ENCODE peak calls at places on chromosomes 7 and 10, in eight cellular contexts. One of them, this sample, is unnamed.

GRCh38 chr10:6722616-6723004 is 142.5 kb upstream of the PRKCQ start:
- DNase-seq in testis: no peak
- DNase-seq in ovary: no peak
- DNase-seq in A549: peak; percentile 46
- DNase-seq in tibial nerve: no peak
- DNase-seq in HCT116: peak; percentile 16
- DNase-seq in body of pancreas: no peak
- DNase-seq in sigmoid colon: no peak
- DNase-seq in this sample: no peak

GRCh38 chr7:141071855-141072547 is 1.9 kb upstream of the TMEM178B start:
- DNase-seq in testis: no peak
- DNase-seq in ovary: no peak
- DNase-seq in A549: no peak
- DNase-seq in tibial nerve: no peak
- DNase-seq in HCT116: no peak
- DNase-seq in body of pancreas: no peak
- DNase-seq in sigmoid colon: no peak
- DNase-seq in this sample: no peak

GRCh38 chr10:90288403-90288933 is 569.4 kb downstream of the HTR7 start:
- DNase-seq in testis: no peak
- DNase-seq in ovary: no peak
- DNase-seq in A549: no peak
- DNase-seq in tibial nerve: no peak
- DNase-seq in HCT116: peak; percentile 10
- DNase-seq in body of pancreas: no peak
- DNase-seq in sigmoid colon: no peak
- DNase-seq in this sample: no peak

GRCh38 chr7:11082552-11083213 is 109.0 kb downstream of the PHF14 start:
- DNase-seq in testis: peak; percentile 43
- DNase-seq in ovary: no peak
- DNase-seq in A549: peak; percentile 90
- DNase-seq in tibial nerve: no peak
- DNase-seq in HCT116: no peak
- DNase-seq in body of pancreas: no peak
- DNase-seq in sigmoid colon: no peak
- DNase-seq in this sample: no peak

GRCh38 chr7:139118803-139119485 is 9.4 kb upstream of the ZC3HAV1 start:
- DNase-seq in testis: no peak
- DNase-seq in ovary: no peak
- DNase-seq in A549: no peak
- DNase-seq in tibial nerve: no peak
- DNase-seq in HCT116: no peak
- DNase-seq in body of pancreas: no peak
- DNase-seq in sigmoid colon: no peak
- DNase-seq in this sample: no peak

GRCh38 chr7:94512735-94513564 is 3.3 kb downstream of the CASD1 start:
- DNase-seq in testis: no peak
- DNase-seq in ovary: no peak
- DNase-seq in A549: no peak
- DNase-seq in tibial nerve: no peak
- DNase-seq in HCT116: no peak
- DNase-seq in body of pancreas: no peak
- DNase-seq in sigmoid colon: no peak
- DNase-seq in this sample: no peak

GRCh38 chr10:7192041-7192440 is 218.8 kb downstream of the SFMBT2 start:
- DNase-seq in testis: no peak
- DNase-seq in ovary: no peak
- DNase-seq in A549: no peak
- DNase-seq in tibial nerve: no peak
- DNase-seq in HCT116: no peak
- DNase-seq in body of pancreas: no peak
- DNase-seq in sigmoid colon: no peak
- DNase-seq in this sample: no peak

GRCh38 chr10:69880301-69881081 is 78.8 kb downstream of the COL13A1 start:
- DNase-seq in testis: no peak
- DNase-seq in ovary: no peak
- DNase-seq in A549: no peak
- DNase-seq in tibial nerve: no peak
- DNase-seq in HCT116: no peak
- DNase-seq in body of pancreas: no peak
- DNase-seq in sigmoid colon: no peak
- DNase-seq in this sample: no peak

GRCh38 chr7:3605222-3605621 is 304.2 kb downstream of the SDK1 start:
- DNase-seq in testis: no peak
- DNase-seq in ovary: no peak
- DNase-seq in A549: no peak
- DNase-seq in tibial nerve: no peak
- DNase-seq in HCT116: no peak
- DNase-seq in body of pancreas: no peak
- DNase-seq in sigmoid colon: no peak
- DNase-seq in this sample: no peak

GRCh38 chr10:119415121-119415520 is 127.4 kb downstream of the RGS10 start:
- DNase-seq in testis: no peak
- DNase-seq in ovary: no peak
- DNase-seq in A549: no peak
- DNase-seq in tibial nerve: no peak
- DNase-seq in HCT116: no peak
- DNase-seq in body of pancreas: no peak
- DNase-seq in sigmoid colon: no peak
- DNase-seq in this sample: no peak

GRCh38 chr7:21318916-21319270 is 109.0 kb upstream of the SP4 start:
- DNase-seq in testis: no peak
- DNase-seq in ovary: no peak
- DNase-seq in A549: no peak
- DNase-seq in tibial nerve: no peak
- DNase-seq in HCT116: no peak
- DNase-seq in body of pancreas: no peak
- DNase-seq in sigmoid colon: no peak
- DNase-seq in this sample: no peak

GRCh38 chr7:100572949-100573675 is 588 bp downstream of the SAP25 start:
- DNase-seq in testis: no peak
- DNase-seq in ovary: no peak
- DNase-seq in A549: no peak
- DNase-seq in tibial nerve: no peak
- DNase-seq in HCT116: no peak
- DNase-seq in body of pancreas: no peak
- DNase-seq in sigmoid colon: no peak
- DNase-seq in this sample: no peak

GRCh38 chr7:100571829-100572116 is 1.9 kb downstream of the SAP25 start:
- DNase-seq in testis: no peak
- DNase-seq in ovary: no peak
- DNase-seq in A549: no peak
- DNase-seq in tibial nerve: no peak
- DNase-seq in HCT116: no peak
- DNase-seq in body of pancreas: no peak
- DNase-seq in sigmoid colon: no peak
- DNase-seq in this sample: peak; percentile 47

GRCh38 chr7:100568936-100569844 is 4.5 kb downstream of the SAP25 start:
- DNase-seq in testis: peak; percentile 86
- DNase-seq in ovary: peak; percentile 73
- DNase-seq in A549: peak; percentile 62
- DNase-seq in tibial nerve: peak; percentile 50
- DNase-seq in HCT116: no peak
- DNase-seq in body of pancreas: peak; percentile 61
- DNase-seq in sigmoid colon: peak; percentile 82
- DNase-seq in this sample: peak; percentile 93

GRCh38 chr7:100572281-100572948 is 1.3 kb downstream of the SAP25 start:
- DNase-seq in testis: no peak
- DNase-seq in ovary: no peak
- DNase-seq in A549: no peak
- DNase-seq in tibial nerve: no peak
- DNase-seq in HCT116: no peak
- DNase-seq in body of pancreas: no peak
- DNase-seq in sigmoid colon: no peak
- DNase-seq in this sample: no peak

DNA sequence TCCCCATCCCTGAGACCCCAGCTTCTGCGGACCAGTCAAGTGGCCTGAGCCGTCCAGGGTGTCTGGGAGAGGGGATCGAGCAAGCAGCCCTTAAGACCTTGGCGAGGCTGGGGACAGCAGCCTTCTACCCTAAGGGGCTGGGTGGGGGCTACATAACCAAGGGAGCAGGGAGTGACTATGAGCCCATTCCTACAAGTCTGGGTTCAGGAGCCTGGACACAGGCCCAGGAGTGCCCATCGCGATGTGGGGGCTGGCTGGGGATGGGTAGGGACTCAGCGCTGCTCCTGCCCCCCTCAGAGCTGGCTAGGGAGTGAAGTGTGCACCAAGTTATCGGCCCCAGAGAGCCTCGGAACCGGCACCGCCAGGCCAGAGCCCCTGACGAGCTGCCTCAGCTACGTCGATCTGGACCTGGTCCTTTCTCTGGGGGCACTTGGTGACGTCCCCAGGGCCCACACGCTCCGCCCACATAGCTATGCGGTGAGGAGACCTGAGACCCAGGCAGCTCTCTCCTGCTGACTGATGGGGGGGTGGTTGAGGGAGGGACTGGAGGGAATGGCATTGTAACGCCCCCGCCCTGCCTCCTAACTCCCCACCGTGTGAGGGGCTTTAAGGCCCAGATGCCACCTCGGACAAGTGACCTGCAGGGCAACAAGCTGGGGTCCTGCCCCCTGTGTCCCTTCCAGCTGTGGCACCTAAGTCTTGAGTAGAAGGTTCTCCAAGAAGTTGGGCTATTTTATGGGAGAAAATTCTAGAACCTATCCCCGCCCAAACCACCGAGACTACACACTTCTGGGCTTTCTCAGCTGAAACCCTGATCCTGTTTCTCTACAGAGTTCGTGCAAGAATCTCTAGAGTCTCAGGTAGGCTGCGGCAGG is 2.5 kb downstream of the SAP25 start:
- DNase-seq in testis: no peak
- DNase-seq in ovary: no peak
- DNase-seq in A549: no peak
- DNase-seq in tibial nerve: no peak
- DNase-seq in HCT116: no peak
- DNase-seq in body of pancreas: no peak
- DNase-seq in sigmoid colon: peak; percentile 67
- DNase-seq in this sample: no peak
- TF ChIP-seq POLR2A in testis: no peak
- TF ChIP-seq POLR2A in ovary: no peak
- TF ChIP-seq POLR2A in A549: no peak
- TF ChIP-seq POLR2A in tibial nerve: no peak
- TF ChIP-seq POLR2A in HCT116: no peak
- TF ChIP-seq POLR2A in body of pancreas: no peak
- TF ChIP-seq POLR2A in sigmoid colon: no peak
- TF ChIP-seq POLR2A in this sample: no peak

DNA sequence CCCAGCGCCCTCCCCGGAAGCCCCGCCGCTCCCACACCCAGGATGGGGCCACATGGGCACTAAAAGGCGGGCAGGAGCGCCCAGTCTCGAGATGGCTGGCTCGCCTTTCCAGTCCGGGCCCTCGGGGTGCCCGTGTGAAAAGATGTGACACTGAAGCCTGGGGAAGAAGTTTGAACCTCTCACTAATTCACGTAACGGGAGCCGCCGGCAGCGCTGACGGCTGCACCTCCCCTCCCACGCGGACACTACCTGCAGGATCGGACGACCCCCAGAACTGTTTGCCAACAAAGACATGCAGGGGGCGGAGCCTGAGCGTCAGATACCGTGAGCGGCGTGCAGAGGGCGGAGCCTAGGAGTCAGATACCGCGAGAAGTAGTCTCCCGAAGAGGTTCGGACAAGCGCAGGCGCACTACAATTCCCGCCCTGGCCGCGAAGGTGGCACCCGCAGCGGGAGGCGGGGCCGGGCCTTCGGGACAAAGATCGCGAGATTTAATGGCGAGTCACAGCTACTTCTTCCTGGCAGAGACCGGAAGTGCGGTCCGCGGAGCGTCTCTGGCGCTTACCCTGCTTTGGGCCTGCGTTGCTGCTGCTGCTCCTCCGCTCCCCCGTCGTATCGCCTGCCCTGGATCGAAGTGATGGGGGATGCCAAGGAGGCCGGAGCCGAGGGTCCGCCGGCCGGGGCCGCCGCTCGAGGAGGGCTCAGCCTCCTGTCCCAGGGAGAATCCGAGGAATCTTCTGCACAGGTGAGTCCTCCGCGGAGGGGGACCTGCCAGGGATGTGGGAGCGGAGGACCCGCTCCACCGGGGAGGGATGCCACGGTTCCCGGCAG is at the start of gene EDRF1:
- DNase-seq in testis: peak; percentile 99
- DNase-seq in ovary: peak; percentile 99
- DNase-seq in A549: peak; percentile 99
- DNase-seq in tibial nerve: peak; percentile 97
- DNase-seq in HCT116: peak; percentile 99
- DNase-seq in body of pancreas: peak; percentile 99
- DNase-seq in sigmoid colon: peak; percentile 99
- DNase-seq in this sample: peak; percentile 98
- TF ChIP-seq CTCF in testis: peak; percentile 5
- TF ChIP-seq CTCF in ovary: peak; percentile 26
- TF ChIP-seq CTCF in A549: no peak
- TF ChIP-seq CTCF in tibial nerve: no peak
- TF ChIP-seq CTCF in HCT116: no peak
- TF ChIP-seq CTCF in body of pancreas: no peak
- TF ChIP-seq CTCF in sigmoid colon: no peak
- TF ChIP-seq CTCF in this sample: no peak

GRCh38 chr7:107169120-107170050 is 582 bp downstream of the HBP1 start:
- DNase-seq in testis: peak; percentile 98
- DNase-seq in ovary: peak; percentile 98
- DNase-seq in A549: peak; percentile 96
- DNase-seq in tibial nerve: peak; percentile 95
- DNase-seq in HCT116: peak; percentile 92
- DNase-seq in body of pancreas: peak; percentile 97
- DNase-seq in sigmoid colon: peak; percentile 99
- DNase-seq in this sample: peak; percentile 99
- TF ChIP-seq POLR2A in testis: no peak
- TF ChIP-seq POLR2A in ovary: peak; percentile 59
- TF ChIP-seq POLR2A in A549: no peak
- TF ChIP-seq POLR2A in tibial nerve: peak; percentile 67
- TF ChIP-seq POLR2A in HCT116: peak; percentile 43
- TF ChIP-seq POLR2A in body of pancreas: peak; percentile 69
- TF ChIP-seq POLR2A in sigmoid colon: no peak
- TF ChIP-seq POLR2A in this sample: peak; percentile 94

GRCh38 chr7:31116615-31117014 is 64.5 kb downstream of the ADCYAP1R1 start:
- DNase-seq in testis: no peak
- DNase-seq in ovary: no peak
- DNase-seq in A549: no peak
- DNase-seq in tibial nerve: no peak
- DNase-seq in HCT116: no peak
- DNase-seq in body of pancreas: no peak
- DNase-seq in sigmoid colon: no peak
- DNase-seq in this sample: no peak

GRCh38 chr7:31111109-31111451 is 59.0 kb downstream of the ADCYAP1R1 start:
- DNase-seq in testis: no peak
- DNase-seq in ovary: no peak
- DNase-seq in A549: no peak
- DNase-seq in tibial nerve: no peak
- DNase-seq in HCT116: no peak
- DNase-seq in body of pancreas: no peak
- DNase-seq in sigmoid colon: no peak
- DNase-seq in this sample: no peak

GRCh38 chr7:31113660-31114059 is 61.6 kb downstream of the ADCYAP1R1 start:
- DNase-seq in testis: no peak
- DNase-seq in ovary: no peak
- DNase-seq in A549: no peak
- DNase-seq in tibial nerve: no peak
- DNase-seq in HCT116: no peak
- DNase-seq in body of pancreas: no peak
- DNase-seq in sigmoid colon: no peak
- DNase-seq in this sample: no peak

GRCh38 chr7:31110331-31111108 is 58.4 kb downstream of the ADCYAP1R1 start:
- DNase-seq in testis: no peak
- DNase-seq in ovary: no peak
- DNase-seq in A549: no peak
- DNase-seq in tibial nerve: no peak
- DNase-seq in HCT116: no peak
- DNase-seq in body of pancreas: no peak
- DNase-seq in sigmoid colon: no peak
- DNase-seq in this sample: peak; percentile 25

GRCh38 chr7:31114593-31115343 is 62.7 kb downstream of the ADCYAP1R1 start:
- DNase-seq in testis: no peak
- DNase-seq in ovary: no peak
- DNase-seq in A549: peak; percentile 26
- DNase-seq in tibial nerve: no peak
- DNase-seq in HCT116: no peak
- DNase-seq in body of pancreas: no peak
- DNase-seq in sigmoid colon: no peak
- DNase-seq in this sample: peak; percentile 37
- TF ChIP-seq CTCF in testis: no peak
- TF ChIP-seq CTCF in ovary: no peak
- TF ChIP-seq CTCF in A549: no peak
- TF ChIP-seq CTCF in tibial nerve: no peak
- TF ChIP-seq CTCF in HCT116: no peak
- TF ChIP-seq CTCF in body of pancreas: no peak
- TF ChIP-seq CTCF in sigmoid colon: no peak
- TF ChIP-seq CTCF in this sample: no peak

This sample was measured in adrenal gland.